ENCODE peak calls at places on chromosomes 12 and 14, in eight cellular contexts. O is tibial nerve, L is esophagus muscularis mucosa, U is transverse colon, J is GM12878, E is suprapubic skin, G is stomach, X is ovary. Q is an unnamed sample.

GRCh38 chr12:116202433-116202832 is 75.1 kb downstream of the MED13L start:
- DNase-seq in X (no peak), G (no peak), J (no peak), E (no peak), U (no peak), L (no peak), O (no peak), Q (no peak)

GRCh38 chr12:89353823-89354629 is 1.7 kb upstream of the DUSP6 start:
- DNase-seq in J (no peak), U (peak; percentile 90), E (peak; percentile 88), G (peak; percentile 86), L (no peak), X (peak; percentile 71), O (peak; percentile 39), Q (peak; percentile 87)

GRCh38 chr14:101086926-101087325 is 183.4 kb upstream of the RTL1 start:
- DNase-seq in J (no peak), G (no peak), L (no peak), X (no peak), O (no peak), U (no peak), E (no peak), Q (no peak)

GRCh38 chr12:10143205-10143604 is 13.2 kb upstream of the CLEC7A start:
- DNase-seq in J (no peak), L (no peak), O (no peak), U (no peak), E (no peak), G (no peak), X (no peak), Q (no peak)

GRCh38 chr14:99659333-99659741 is 14.4 kb downstream of the HHIPL1 start:
- DNase-seq in L (no peak), X (no peak), U (no peak), O (no peak), G (no peak), E (no peak), J (no peak), Q (no peak)

GRCh38 chr12:73547421-73547820 is 990.2 kb upstream of the ATXN7L3B start:
- DNase-seq in E (no peak), X (no peak), O (no peak), G (no peak), J (no peak), U (no peak), L (no peak), Q (no peak)

GRCh38 chr14:22613091-22613695 is 15.1 kb downstream of the ABHD4 start:
- DNase-seq in O (no peak), E (no peak), U (no peak), J (no peak), L (no peak), G (no peak), X (no peak), Q (no peak)

GRCh38 chr12:125836647-125837046 is 771.4 kb downstream of the AACS start:
- DNase-seq in X (no peak), J (no peak), G (no peak), L (no peak), U (no peak), O (no peak), E (no peak), Q (no peak)

GRCh38 chr14:49792618-49793017 is 24.7 kb downstream of the KLHDC2 start:
- DNase-seq in G (no peak), J (no peak), X (no peak), E (no peak), U (no peak), L (no peak), O (no peak), Q (no peak)

GRCh38 chr12:56104815-56105476 is 587 bp downstream of the PA2G4 start:
- DNase-seq in O (no peak), U (no peak), X (no peak), E (no peak), J (no peak), L (no peak), G (peak; percentile 34), Q (no peak)

GRCh38 chr14:37641117-37641516 is 45.7 kb downstream of the TTC6 start:
- DNase-seq in U (no peak), X (no peak), J (no peak), G (no peak), L (no peak), E (no peak), O (no peak), Q (no peak)

GRCh38 chr12:10214877-10215267 is 2.2 kb downstream of the GABARAPL1 start:
- DNase-seq in U (no peak), X (no peak), L (no peak), O (no peak), G (no peak), J (no peak), E (no peak), Q (no peak)

GRCh38 chr12:91040356-91040755 is 17.5 kb downstream of the KERA start:
- DNase-seq in G (no peak), L (no peak), E (no peak), J (no peak), X (no peak), O (no peak), U (no peak), Q (no peak)

GRCh38 chr12:50018968-50019367 is 6.3 kb downstream of the RACGAP1 start:
- DNase-seq in X (no peak), J (no peak), O (no peak), U (no peak), E (no peak), L (no peak), G (no peak), Q (no peak)
- TF ChIP-seq EP300 in X (no peak), J (no peak), O (no peak), U (no peak), E (no peak), L (no peak), G (no peak), Q (no peak)

DNA sequence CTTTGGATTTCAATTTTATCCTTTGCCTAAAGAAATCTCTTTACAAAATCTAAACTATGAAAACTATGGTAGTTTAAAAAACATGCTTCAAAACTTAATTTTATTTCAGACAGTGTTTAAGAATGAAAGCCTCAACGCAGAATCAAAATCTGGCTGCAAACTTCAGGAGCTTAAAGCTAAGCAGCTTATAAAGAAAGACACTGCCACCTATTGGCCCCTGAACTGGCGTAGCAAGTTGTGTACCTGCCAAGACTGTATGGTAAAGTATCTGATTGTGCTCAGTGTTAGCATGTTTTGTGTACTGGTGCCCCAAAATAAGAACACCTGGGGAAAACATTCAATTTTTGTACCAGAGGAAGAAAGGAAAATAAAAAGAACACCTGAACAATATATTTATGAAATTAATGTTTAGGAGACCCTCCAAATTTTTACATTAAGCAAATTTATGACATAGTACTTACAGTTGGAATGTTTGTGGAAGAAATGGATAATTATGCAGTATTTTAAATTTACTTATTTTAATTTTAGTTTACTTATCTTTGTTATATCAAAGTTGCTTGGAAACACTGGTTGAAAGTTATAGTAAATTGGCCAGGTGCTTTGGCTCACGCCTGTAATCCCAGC is 12.2 kb downstream of the UBR7 start:
- DNase-seq in J (no peak), O (no peak), E (no peak), L (no peak), X (no peak), U (peak; percentile 46), G (peak; percentile 59), Q (no peak)
- H3K36me3 ChIP-seq in J (peaks cover 6% of the 10 kb centered on the region), O (no peaks in the 10 kb centered on the region), E (peaks cover 92% of the 10 kb centered on the region), L (peaks cover 68% of the 10 kb centered on the region), X (no peaks in the 10 kb centered on the region), U (peaks cover 45% of the 10 kb centered on the region), G (peaks cover 100% of the 10 kb centered on the region), Q (peaks cover 99% of the 10 kb centered on the region)

DNA sequence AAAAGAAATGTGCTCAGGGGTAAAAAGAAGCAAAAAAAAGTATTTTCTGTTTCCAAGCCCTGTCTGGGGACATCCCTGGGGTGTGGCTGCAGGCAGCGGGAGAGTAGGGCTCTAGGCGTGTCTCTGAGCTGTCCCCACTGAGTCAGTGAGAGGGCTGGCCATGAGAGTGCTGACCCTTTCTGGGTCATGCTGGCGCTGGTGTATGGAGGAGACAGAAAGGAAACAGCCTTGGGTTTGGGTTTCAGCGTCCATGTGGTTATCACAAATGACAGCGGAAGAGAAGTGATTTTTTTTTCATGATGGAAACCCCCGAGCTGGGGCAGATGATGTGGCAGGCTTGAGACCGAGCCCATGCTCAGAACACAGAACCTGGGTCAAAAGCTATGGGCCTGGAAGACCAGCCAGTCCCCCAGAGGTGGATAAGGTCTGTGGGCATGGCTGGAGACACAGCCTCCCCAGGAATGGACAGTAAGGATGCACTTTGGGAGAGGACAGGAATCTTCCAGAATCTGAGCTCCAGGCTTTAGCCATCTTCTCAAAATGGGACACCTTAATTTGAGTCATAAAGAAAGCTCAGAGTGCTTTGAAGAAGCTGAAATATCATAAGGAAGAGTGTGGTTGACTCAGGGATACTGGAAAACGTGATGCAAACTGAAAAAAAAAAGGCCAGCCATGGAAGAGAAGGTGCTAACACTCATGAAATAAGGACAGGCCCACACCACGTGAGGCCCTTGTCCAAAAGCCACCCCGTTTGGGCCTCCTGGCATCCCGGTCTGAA is 36.2 kb downstream of the SYNE3 start:
- DNase-seq in U (peak; percentile 38), J (no peak), G (no peak), E (peak; percentile 89), X (no peak), O (peak; percentile 75), L (no peak), Q (peak; percentile 90)
- TF ChIP-seq EP300 in U (no peak), J (peak; percentile 33), G (no peak), E (no peak), X (no peak), O (peak; percentile 74), L (no peak), Q (no peak)

GRCh38 chr12:75503459-75503858 is 8.0 kb downstream of the KRR1 start:
- DNase-seq in G (no peak), X (no peak), E (no peak), L (no peak), O (no peak), J (no peak), U (no peak), Q (no peak)

GRCh38 chr12:75509621-75510020 is 1.8 kb downstream of the KRR1 start:
- DNase-seq in L (no peak), O (no peak), G (no peak), J (no peak), U (no peak), E (no peak), X (no peak), Q (no peak)

GRCh38 chr12:75503866-75504265 is 7.5 kb downstream of the KRR1 start:
- DNase-seq in G (no peak), J (no peak), U (no peak), L (no peak), E (no peak), O (no peak), X (no peak), Q (no peak)

GRCh38 chr12:75508159-75508558 is 3.2 kb downstream of the KRR1 start:
- DNase-seq in E (no peak), O (no peak), U (no peak), X (no peak), L (no peak), G (no peak), J (no peak), Q (no peak)

DNA sequence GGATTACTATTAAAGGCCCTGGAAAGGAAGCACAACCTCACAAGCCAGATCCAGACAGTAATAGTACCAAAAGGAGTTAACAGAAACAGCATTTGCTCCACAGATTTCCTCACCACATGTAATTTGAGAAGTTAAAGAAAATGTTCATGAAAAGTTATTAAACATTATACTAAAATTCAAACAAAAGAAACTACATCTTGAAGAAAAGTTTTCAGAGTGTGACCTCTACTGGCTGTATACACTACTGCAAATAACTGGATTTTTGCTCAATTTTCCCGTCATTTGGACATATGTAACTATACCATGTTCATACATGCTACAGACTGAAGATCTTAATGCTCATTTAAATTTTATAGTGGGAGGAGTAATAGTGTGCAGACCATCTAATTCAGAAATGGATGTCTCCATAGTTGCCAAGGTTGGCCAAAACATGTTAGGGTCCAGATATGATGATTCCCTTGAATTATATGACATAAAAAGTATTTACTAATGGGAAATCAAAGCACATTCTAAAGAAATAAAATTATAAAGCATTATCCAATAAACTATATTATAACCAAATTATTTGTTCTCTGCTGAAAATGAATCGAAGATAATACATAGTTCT is 5.6 kb downstream of the KRR1 start:
- DNase-seq in U (no peak), E (no peak), L (no peak), O (no peak), J (no peak), X (no peak), G (no peak), Q (no peak)
- H3K36me3 ChIP-seq in U (peaks cover 39% of the 10 kb centered on the region), E (peaks cover 46% of the 10 kb centered on the region), L (peaks cover 45% of the 10 kb centered on the region), O (no peaks in the 10 kb centered on the region), J (no peaks in the 10 kb centered on the region), X (no peaks in the 10 kb centered on the region), G (peaks cover 60% of the 10 kb centered on the region), Q (peaks cover 12% of the 10 kb centered on the region)

Q was measured in sigmoid colon.